ENCODE peak calls at places on chromosomes 3 and 15, in ten cellular contexts. One of them, this sample, is unnamed.

GRCh38 chr3:124261301-124261700 is 269.4 kb upstream of the ROPN1 start:
- DNase-seq in GM06990: no peak
- DNase-seq in right lobe of liver: no peak
- DNase-seq in heart left ventricle: no peak
- DNase-seq in esophagus squamous epithelium: no peak
- DNase-seq in upper lobe of left lung: no peak
- DNase-seq in mammary epithelial cell: no peak
- DNase-seq in BJ: no peak
- DNase-seq in B cell: no peak
- DNase-seq in lower lobe of right lung: no peak
- DNase-seq in this sample: no peak

GRCh38 chr3:170751894-170752283 is 118.1 kb downstream of the RPL22L1 start:
- DNase-seq in lower lobe of right lung: no peak
- DNase-seq in heart left ventricle: no peak
- DNase-seq in upper lobe of left lung: no peak
- DNase-seq in GM06990: no peak
- DNase-seq in esophagus squamous epithelium: no peak
- DNase-seq in right lobe of liver: no peak
- DNase-seq in BJ: no peak
- DNase-seq in B cell: no peak
- DNase-seq in mammary epithelial cell: no peak
- DNase-seq in this sample: no peak

GRCh38 chr15:84780492-84780891 is 32.1 kb downstream of the ZNF592 start:
- DNase-seq in B cell: no peak
- DNase-seq in esophagus squamous epithelium: no peak
- DNase-seq in BJ: no peak
- DNase-seq in heart left ventricle: no peak
- DNase-seq in right lobe of liver: no peak
- DNase-seq in upper lobe of left lung: no peak
- DNase-seq in lower lobe of right lung: no peak
- DNase-seq in mammary epithelial cell: no peak
- DNase-seq in GM06990: no peak
- DNase-seq in this sample: no peak

GRCh38 chr15:50880651-50881114 is 27.8 kb upstream of the AP4E1 start:
- DNase-seq in lower lobe of right lung: no peak
- DNase-seq in B cell: no peak
- DNase-seq in right lobe of liver: no peak
- DNase-seq in mammary epithelial cell: peak; percentile 68
- DNase-seq in BJ: peak; percentile 67
- DNase-seq in heart left ventricle: no peak
- DNase-seq in esophagus squamous epithelium: no peak
- DNase-seq in upper lobe of left lung: no peak
- DNase-seq in GM06990: peak; percentile 57
- DNase-seq in this sample: no peak

GRCh38 chr3:58646503-58646902 is 20.1 kb downstream of the FAM3D start:
- DNase-seq in lower lobe of right lung: no peak
- DNase-seq in BJ: no peak
- DNase-seq in esophagus squamous epithelium: no peak
- DNase-seq in heart left ventricle: no peak
- DNase-seq in B cell: no peak
- DNase-seq in GM06990: no peak
- DNase-seq in upper lobe of left lung: no peak
- DNase-seq in right lobe of liver: no peak
- DNase-seq in mammary epithelial cell: no peak
- DNase-seq in this sample: no peak

GRCh38 chr3:124532071-124532470 is 198.2 kb upstream of the UMPS start:
- DNase-seq in mammary epithelial cell: peak; percentile 55
- DNase-seq in heart left ventricle: no peak
- DNase-seq in upper lobe of left lung: no peak
- DNase-seq in B cell: no peak
- DNase-seq in right lobe of liver: no peak
- DNase-seq in GM06990: no peak
- DNase-seq in esophagus squamous epithelium: no peak
- DNase-seq in lower lobe of right lung: no peak
- DNase-seq in BJ: no peak
- DNase-seq in this sample: peak; percentile 34

GRCh38 chr3:31027914-31028313 is 133.5 kb upstream of the GADL1 start:
- DNase-seq in mammary epithelial cell: no peak
- DNase-seq in esophagus squamous epithelium: no peak
- DNase-seq in B cell: no peak
- DNase-seq in GM06990: no peak
- DNase-seq in right lobe of liver: no peak
- DNase-seq in heart left ventricle: no peak
- DNase-seq in upper lobe of left lung: no peak
- DNase-seq in BJ: no peak
- DNase-seq in lower lobe of right lung: no peak
- DNase-seq in this sample: no peak

GRCh38 chr15:66498501-66499386 is 1.2 kb upstream of the SNAPC5 start:
- DNase-seq in esophagus squamous epithelium: no peak
- DNase-seq in B cell: no peak
- DNase-seq in heart left ventricle: no peak
- DNase-seq in upper lobe of left lung: no peak
- DNase-seq in GM06990: no peak
- DNase-seq in BJ: no peak
- DNase-seq in mammary epithelial cell: no peak
- DNase-seq in right lobe of liver: no peak
- DNase-seq in lower lobe of right lung: no peak
- DNase-seq in this sample: no peak

GRCh38 chr3:37521403-37521802 is 340.3 kb upstream of the CTDSPL start:
- DNase-seq in upper lobe of left lung: no peak
- DNase-seq in GM06990: no peak
- DNase-seq in mammary epithelial cell: no peak
- DNase-seq in B cell: no peak
- DNase-seq in right lobe of liver: no peak
- DNase-seq in BJ: no peak
- DNase-seq in heart left ventricle: no peak
- DNase-seq in lower lobe of right lung: no peak
- DNase-seq in esophagus squamous epithelium: no peak
- DNase-seq in this sample: no peak

GRCh38 chr3:50274371-50275104 is 4.3 kb upstream of the LSMEM2 start:
- DNase-seq in lower lobe of right lung: peak; percentile 83
- DNase-seq in esophagus squamous epithelium: no peak
- DNase-seq in GM06990: peak; percentile 55
- DNase-seq in heart left ventricle: no peak
- DNase-seq in upper lobe of left lung: no peak
- DNase-seq in mammary epithelial cell: peak; percentile 56
- DNase-seq in BJ: no peak
- DNase-seq in right lobe of liver: peak; percentile 75
- DNase-seq in B cell: peak; percentile 65
- DNase-seq in this sample: peak; percentile 42

DNA sequence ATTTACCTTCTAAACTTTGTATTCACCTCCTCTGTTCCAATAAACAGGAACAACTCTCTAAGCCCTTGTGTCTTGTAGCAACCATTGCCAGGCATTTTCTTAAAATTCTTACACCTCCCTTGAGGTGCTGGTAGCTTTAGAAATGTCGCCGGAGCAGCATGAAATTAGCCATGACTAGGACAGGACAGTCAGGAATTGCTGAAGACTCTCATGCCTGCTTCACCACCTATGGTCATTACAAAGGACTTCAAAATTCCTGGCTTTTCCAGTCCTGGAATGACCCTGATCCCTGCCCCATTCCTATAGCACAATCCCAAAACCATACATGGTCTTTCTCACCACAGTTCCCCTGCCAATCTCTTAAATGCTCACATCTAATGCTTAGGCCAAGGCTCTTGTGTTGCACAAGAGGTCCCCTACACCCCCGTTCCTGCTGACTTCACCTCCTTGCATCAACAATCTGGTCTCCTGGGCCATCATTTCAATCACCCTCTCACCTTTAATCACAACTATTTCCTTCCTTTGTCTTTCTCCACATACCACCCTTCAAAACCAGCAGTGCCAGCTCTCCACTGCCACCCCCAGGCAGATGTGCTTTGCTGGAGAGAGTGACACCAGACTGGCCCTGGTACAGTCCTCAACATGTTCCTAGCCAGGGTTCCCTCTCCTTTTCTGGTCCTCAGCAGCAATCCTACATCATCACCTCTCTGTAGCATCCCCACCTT is 113.2 kb upstream of the TJP1 start:
- DNase-seq in lower lobe of right lung: no peak
- DNase-seq in BJ: no peak
- DNase-seq in GM06990: no peak
- DNase-seq in esophagus squamous epithelium: no peak
- DNase-seq in mammary epithelial cell: no peak
- DNase-seq in heart left ventricle: no peak
- DNase-seq in right lobe of liver: no peak
- DNase-seq in upper lobe of left lung: no peak
- DNase-seq in B cell: no peak
- DNase-seq in this sample: peak; percentile 22
- TF ChIP-seq CTCF in lower lobe of right lung: peak; percentile 18
- TF ChIP-seq CTCF in BJ: no peak
- TF ChIP-seq CTCF in GM06990: peak; percentile 33
- TF ChIP-seq CTCF in esophagus squamous epithelium: peak; percentile 20
- TF ChIP-seq CTCF in mammary epithelial cell: no peak
- TF ChIP-seq CTCF in heart left ventricle: peak; percentile 7
- TF ChIP-seq CTCF in right lobe of liver: peak; percentile 2
- TF ChIP-seq CTCF in upper lobe of left lung: no peak
- TF ChIP-seq CTCF in B cell: no peak
- TF ChIP-seq CTCF in this sample: peak; percentile 42

DNA sequence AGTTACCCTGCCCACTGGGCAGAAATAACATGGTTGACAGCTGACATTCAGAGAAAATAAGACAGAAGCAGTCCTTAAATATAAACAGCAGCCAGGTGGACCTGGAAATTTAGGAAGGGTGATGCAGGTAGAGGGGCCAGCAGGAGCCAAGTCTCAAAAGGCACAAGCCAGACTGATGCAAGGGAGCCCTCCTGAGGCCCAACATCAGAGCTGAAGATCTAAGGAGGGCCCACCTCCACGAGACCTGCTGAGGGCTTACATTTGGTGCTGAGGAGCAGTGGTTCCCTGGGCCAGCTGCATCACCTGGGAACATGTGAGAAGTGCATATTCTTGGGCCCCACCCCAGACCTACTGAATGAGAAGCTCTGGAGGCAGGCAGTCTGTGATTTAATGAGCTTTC is 105.5 kb upstream of the TRIM42 start:
- DNase-seq in esophagus squamous epithelium: no peak
- DNase-seq in heart left ventricle: no peak
- DNase-seq in BJ: no peak
- DNase-seq in B cell: no peak
- DNase-seq in upper lobe of left lung: no peak
- DNase-seq in GM06990: no peak
- DNase-seq in right lobe of liver: no peak
- DNase-seq in lower lobe of right lung: no peak
- DNase-seq in mammary epithelial cell: no peak
- DNase-seq in this sample: no peak
- TF ChIP-seq CTCF in esophagus squamous epithelium: no peak
- TF ChIP-seq CTCF in heart left ventricle: no peak
- TF ChIP-seq CTCF in BJ: no peak
- TF ChIP-seq CTCF in B cell: no peak
- TF ChIP-seq CTCF in upper lobe of left lung: no peak
- TF ChIP-seq CTCF in GM06990: no peak
- TF ChIP-seq CTCF in right lobe of liver: no peak
- TF ChIP-seq CTCF in lower lobe of right lung: no peak
- TF ChIP-seq CTCF in mammary epithelial cell: no peak
- TF ChIP-seq CTCF in this sample: peak; percentile 9

DNA sequence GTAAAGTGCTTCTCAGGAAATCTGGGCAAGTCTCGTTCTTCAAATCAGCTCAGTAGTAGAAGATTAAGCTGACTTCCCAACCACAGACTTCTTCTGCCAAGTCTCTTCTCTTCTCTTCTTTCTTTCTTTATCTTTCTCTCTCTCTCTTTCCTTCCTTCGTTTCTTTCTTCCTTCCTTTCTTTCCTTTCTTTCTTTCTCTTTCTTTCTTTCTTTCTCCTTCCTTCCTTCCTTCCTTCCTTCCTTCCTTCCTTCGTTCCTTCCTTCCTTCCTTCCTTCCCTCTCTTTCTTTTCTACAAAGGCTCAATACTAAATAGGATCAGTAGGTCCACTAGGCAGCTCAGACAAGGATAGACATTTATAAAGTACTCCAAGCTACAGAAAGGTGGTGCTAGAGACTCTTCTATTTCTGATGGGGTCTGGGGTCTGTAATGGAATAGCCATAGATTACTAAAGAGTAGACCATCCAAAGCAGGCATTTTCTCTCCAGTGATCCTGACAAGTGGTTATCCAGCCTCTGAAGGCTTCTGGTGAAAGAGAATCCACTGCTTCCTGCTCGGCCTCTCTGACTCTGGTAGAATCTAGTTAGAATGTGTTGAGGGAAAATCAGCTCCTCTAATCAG is 100.8 kb downstream of the TPRG1 start:
- DNase-seq in esophagus squamous epithelium: no peak
- DNase-seq in heart left ventricle: no peak
- DNase-seq in lower lobe of right lung: no peak
- DNase-seq in right lobe of liver: no peak
- DNase-seq in upper lobe of left lung: no peak
- DNase-seq in GM06990: no peak
- DNase-seq in BJ: no peak
- DNase-seq in mammary epithelial cell: no peak
- DNase-seq in B cell: no peak
- DNase-seq in this sample: no peak
- TF ChIP-seq CTCF in esophagus squamous epithelium: peak; percentile 29
- TF ChIP-seq CTCF in heart left ventricle: no peak
- TF ChIP-seq CTCF in lower lobe of right lung: peak; percentile 8
- TF ChIP-seq CTCF in right lobe of liver: no peak
- TF ChIP-seq CTCF in upper lobe of left lung: no peak
- TF ChIP-seq CTCF in GM06990: peak; percentile 51
- TF ChIP-seq CTCF in BJ: peak; percentile 8
- TF ChIP-seq CTCF in mammary epithelial cell: peak; percentile 42
- TF ChIP-seq CTCF in B cell: no peak
- TF ChIP-seq CTCF in this sample: peak; percentile 72

GRCh38 chr15:28019594-28020320 is 79.4 kb downstream of the OCA2 start:
- DNase-seq in B cell: no peak
- DNase-seq in right lobe of liver: no peak
- DNase-seq in BJ: no peak
- DNase-seq in upper lobe of left lung: peak; percentile 49
- DNase-seq in heart left ventricle: no peak
- DNase-seq in lower lobe of right lung: no peak
- DNase-seq in mammary epithelial cell: no peak
- DNase-seq in GM06990: no peak
- DNase-seq in esophagus squamous epithelium: no peak
- DNase-seq in this sample: no peak

GRCh38 chr15:28022181-28022580 is 76.9 kb downstream of the OCA2 start:
- DNase-seq in lower lobe of right lung: no peak
- DNase-seq in esophagus squamous epithelium: no peak
- DNase-seq in right lobe of liver: no peak
- DNase-seq in BJ: no peak
- DNase-seq in upper lobe of left lung: no peak
- DNase-seq in B cell: no peak
- DNase-seq in GM06990: no peak
- DNase-seq in heart left ventricle: no peak
- DNase-seq in mammary epithelial cell: no peak
- DNase-seq in this sample: no peak

GRCh38 chr15:28022961-28023360 is 76.2 kb downstream of the OCA2 start:
- DNase-seq in BJ: no peak
- DNase-seq in upper lobe of left lung: no peak
- DNase-seq in mammary epithelial cell: no peak
- DNase-seq in lower lobe of right lung: no peak
- DNase-seq in right lobe of liver: no peak
- DNase-seq in B cell: no peak
- DNase-seq in esophagus squamous epithelium: no peak
- DNase-seq in GM06990: no peak
- DNase-seq in heart left ventricle: no peak
- DNase-seq in this sample: no peak

GRCh38 chr15:28020644-28021043 is 78.5 kb downstream of the OCA2 start:
- DNase-seq in GM06990: no peak
- DNase-seq in BJ: no peak
- DNase-seq in heart left ventricle: no peak
- DNase-seq in lower lobe of right lung: no peak
- DNase-seq in B cell: no peak
- DNase-seq in esophagus squamous epithelium: no peak
- DNase-seq in right lobe of liver: no peak
- DNase-seq in upper lobe of left lung: no peak
- DNase-seq in mammary epithelial cell: no peak
- DNase-seq in this sample: no peak

GRCh38 chr15:28021281-28022039 is 77.7 kb downstream of the OCA2 start:
- DNase-seq in upper lobe of left lung: no peak
- DNase-seq in B cell: no peak
- DNase-seq in lower lobe of right lung: peak; percentile 72
- DNase-seq in GM06990: no peak
- DNase-seq in heart left ventricle: no peak
- DNase-seq in mammary epithelial cell: peak; percentile 2
- DNase-seq in esophagus squamous epithelium: no peak
- DNase-seq in BJ: no peak
- DNase-seq in right lobe of liver: peak; percentile 94
- DNase-seq in this sample: peak; percentile 17
- TF ChIP-seq CTCF in upper lobe of left lung: peak; percentile 35
- TF ChIP-seq CTCF in B cell: no peak
- TF ChIP-seq CTCF in lower lobe of right lung: peak; percentile 33
- TF ChIP-seq CTCF in GM06990: peak; percentile 7
- TF ChIP-seq CTCF in heart left ventricle: peak; percentile 37
- TF ChIP-seq CTCF in mammary epithelial cell: no peak
- TF ChIP-seq CTCF in esophagus squamous epithelium: peak; percentile 48
- TF ChIP-seq CTCF in BJ: no peak
- TF ChIP-seq CTCF in right lobe of liver: peak; percentile 61
- TF ChIP-seq CTCF in this sample: no peak

This sample was measured in foreskin keratinocyte.